ENCODE peak calls at places on chromosomes 5 and 9, in six cellular contexts. R is T-helper 17 cell; I is prostate gland; J is NCI-H69; G is naive thymus-derived CD8-positive, alpha-beta T cell; M is foreskin fibroblast. H is an unnamed sample.

GRCh38 chr5:61362796-61363364 is 30.8 kb downstream of the ZSWIM6 start:
- DNase-seq in M (peak), J (peak), I (no peak), R (no peak), G (no peak), H (no peak)

GRCh38 chr5:152349683-152350526 is 55.2 kb downstream of the NMUR2 start:
- DNase-seq in J (peak), M (no peak), R (no peak), G (no peak), I (no peak), H (peak)

GRCh38 chr5:36607114-36607561 is 732 bp downstream of the SLC1A3 start:
- DNase-seq in J (peak), M (peak), G (no peak), R (no peak), I (peak), H (no peak)

GRCh38 chr5:135225856-135226560 is 173.0 kb downstream of the MACROH2A1 start:
- DNase-seq in J (no peak), I (no peak), G (no peak), R (no peak), M (no peak), H (no peak)

GRCh38 chr9:132810314-132810713 is 67.8 kb downstream of the AK8 start:
- DNase-seq in G (no peak), R (no peak), I (no peak), J (no peak), M (no peak), H (no peak)

GRCh38 chr5:43400082-43400481 is 12.1 kb downstream of the CCL28 start:
- DNase-seq in J (peak), I (no peak), G (no peak), M (no peak), R (no peak), H (no peak)

GRCh38 chr9:36560813-36561212 is 11.9 kb upstream of the MELK start:
- DNase-seq in I (no peak), R (no peak), M (no peak), G (no peak), J (no peak), H (no peak)

GRCh38 chr5:43191740-43192557 is at the start of gene NIM1K:
- DNase-seq in J (peak), G (peak), R (peak), M (peak), I (peak), H (peak)

GRCh38 chr9:86700601-86701000 is 246.7 kb downstream of the GAS1 start:
- DNase-seq in R (no peak), I (peak), M (no peak), G (no peak), J (no peak), H (peak)

GRCh38 chr5:107218457-107219193 is 452.1 kb downstream of the EFNA5 start:
- DNase-seq in I (no peak), J (no peak), G (no peak), R (no peak), M (peak), H (no peak)

GRCh38 chr9:137598943-137599342 is 6.5 kb upstream of the ARRDC1 start:
- DNase-seq in R (no peak), J (no peak), G (no peak), M (no peak), I (no peak), H (no peak)

GRCh38 chr9:100428871-100429654 is 2.1 kb downstream of the MSANTD3 start:
- DNase-seq in G (no peak), R (no peak), J (peak), M (peak), I (no peak), H (no peak)

GRCh38 chr5:85428426-85428934 is 1043.8 kb upstream of the EDIL3 start:
- DNase-seq in G (no peak), M (no peak), J (no peak), R (no peak), I (no peak), H (no peak)

GRCh38 chr9:130634191-130634768 is 30.1 kb upstream of the PRDM12 start:
- DNase-seq in J (no peak), M (no peak), I (no peak), R (no peak), G (no peak), H (no peak)

GRCh38 chr5:23146183-23146582 is 293.0 kb upstream of the CDH12 start:
- DNase-seq in R (no peak), I (no peak), G (no peak), M (no peak), J (no peak), H (no peak)

GRCh38 chr9:120394058-120394669 is 185.8 kb downstream of the CDK5RAP2 start:
- DNase-seq in I (no peak), M (peak), G (no peak), R (no peak), J (no peak), H (no peak)

GRCh38 chr9:125613156-125613555 is 93.9 kb downstream of the MAPKAP1 start:
- DNase-seq in M (no peak), J (no peak), G (no peak), R (no peak), I (no peak), H (no peak)

GRCh38 chr9:123432331-123433236 is 76.6 kb downstream of the CRB2 start:
- DNase-seq in I (no peak), G (no peak), M (no peak), J (no peak), R (no peak), H (peak)

GRCh38 chr9:92682269-92682668 is 12.3 kb upstream of the IPPK start:
- DNase-seq in M (no peak), R (no peak), G (no peak), I (no peak), J (no peak), H (no peak)

GRCh38 chr9:92180669-92181181 is 65.5 kb upstream of the SPTLC1 start:
- DNase-seq in J (peak), R (no peak), I (no peak), M (peak), G (no peak), H (peak)

GRCh38 chr5:175531361-175531760 is 53.0 kb downstream of the SFXN1 start:
- DNase-seq in I (no peak), R (no peak), J (no peak), G (no peak), M (no peak), H (no peak)

H was measured in dorsolateral prefrontal cortex.